ENCODE peak calls at places on chromosomes 13 and 19, in seven cellular contexts. R, F, C, I, Y, P and H are unnamed samples.

GRCh38 chr19:42111384-42111783 is 20.9 kb downstream of the POU2F2 start:
- DNase-seq in R (no peak), F (no peak), C (no peak), I (no peak), Y (no peak), P (no peak), H (no peak)

GRCh38 chr19:38425222-38425809 is 703 bp downstream of the RASGRP4 start:
- DNase-seq in R (no peak), F (no peak), C (no peak), I (no peak), Y (peak), P (no peak), H (no peak)

GRCh38 chr13:76884167-76884566 is 2.0 kb downstream of the KCTD12 start:
- DNase-seq in R (no peak), F (no peak), C (no peak), I (no peak), Y (no peak), P (no peak), H (peak)

GRCh38 chr19:19758164-19758563 is 25.3 kb upstream of the ZNF14 start:
- DNase-seq in R (peak), F (no peak), C (no peak), I (no peak), Y (no peak), P (no peak), H (no peak)

GRCh38 chr13:33152389-33152788 is 133.2 kb downstream of the STARD13 start:
- DNase-seq in R (no peak), F (no peak), C (no peak), I (no peak), Y (no peak), P (no peak), H (no peak)

GRCh38 chr19:4362871-4363545 is 19.6 kb downstream of the MPND start:
- DNase-seq in R (no peak), F (no peak), C (no peak), I (no peak), Y (peak), P (no peak), H (peak)

GRCh38 chr13:94209110-94209509 is 270.4 kb downstream of the DCT start:
- DNase-seq in R (no peak), F (no peak), C (no peak), I (no peak), Y (no peak), P (no peak), H (peak)

GRCh38 chr19:45577111-45577905 is 7.3 kb downstream of the OPA3 start:
- DNase-seq in R (no peak), F (peak), C (no peak), I (no peak), Y (no peak), P (no peak), H (peak)

GRCh38 chr13:38879278-38879677 is 111.4 kb downstream of the STOML3 start:
- DNase-seq in R (no peak), F (no peak), C (no peak), I (no peak), Y (no peak), P (no peak), H (no peak)

GRCh38 chr13:35518337-35518736 is 41.8 kb upstream of the MAB21L1 start:
- DNase-seq in R (no peak), F (no peak), C (no peak), I (no peak), Y (no peak), P (no peak), H (no peak)

GRCh38 chr13:112969692-112970338 is 801 bp downstream of the MCF2L start:
- DNase-seq in R (peak), F (no peak), C (no peak), I (no peak), Y (no peak), P (no peak), H (no peak)

GRCh38 chr13:35392768-35393167 is 83.7 kb downstream of the MAB21L1 start:
- DNase-seq in R (no peak), F (no peak), C (no peak), I (no peak), Y (no peak), P (no peak), H (no peak)

GRCh38 chr13:45872574-45872973 is 21.0 kb upstream of the SIAH3 start:
- DNase-seq in R (peak), F (no peak), C (no peak), I (no peak), Y (no peak), P (no peak), H (no peak)

GRCh38 chr19:35788205-35788960 is 13.0 kb downstream of the ARHGAP33 start:
- DNase-seq in R (no peak), F (no peak), C (no peak), I (no peak), Y (no peak), P (no peak), H (no peak)

GRCh38 chr19:3881272-3882040 is 971 bp downstream of the ATCAY start:
- DNase-seq in R (peak), F (no peak), C (no peak), I (no peak), Y (peak), P (no peak), H (no peak)

GRCh38 chr19:38929929-38930775 is at the start of gene SARS2:
- DNase-seq in R (peak), F (peak), C (peak), I (peak), Y (peak), P (peak), H (peak)

GRCh38 chr19:44024900-44025216 is 321 bp upstream of the ZNF222 start:
- DNase-seq in R (no peak), F (no peak), C (no peak), I (no peak), Y (no peak), P (no peak), H (no peak)

GRCh38 chr19:7230826-7231225 is 63.4 kb downstream of the INSR start:
- DNase-seq in R (no peak), F (no peak), C (no peak), I (no peak), Y (no peak), P (no peak), H (no peak)

GRCh38 chr13:26476111-26476743 is 81.3 kb upstream of the WASF3 start:
- DNase-seq in R (no peak), F (peak), C (no peak), I (no peak), Y (peak), P (no peak), H (no peak)

GRCh38 chr13:113951246-113951999 is 22.5 kb downstream of the C13orf46 start:
- DNase-seq in R (peak), F (peak), C (peak), I (no peak), Y (peak), P (peak), H (peak)

DNA sequence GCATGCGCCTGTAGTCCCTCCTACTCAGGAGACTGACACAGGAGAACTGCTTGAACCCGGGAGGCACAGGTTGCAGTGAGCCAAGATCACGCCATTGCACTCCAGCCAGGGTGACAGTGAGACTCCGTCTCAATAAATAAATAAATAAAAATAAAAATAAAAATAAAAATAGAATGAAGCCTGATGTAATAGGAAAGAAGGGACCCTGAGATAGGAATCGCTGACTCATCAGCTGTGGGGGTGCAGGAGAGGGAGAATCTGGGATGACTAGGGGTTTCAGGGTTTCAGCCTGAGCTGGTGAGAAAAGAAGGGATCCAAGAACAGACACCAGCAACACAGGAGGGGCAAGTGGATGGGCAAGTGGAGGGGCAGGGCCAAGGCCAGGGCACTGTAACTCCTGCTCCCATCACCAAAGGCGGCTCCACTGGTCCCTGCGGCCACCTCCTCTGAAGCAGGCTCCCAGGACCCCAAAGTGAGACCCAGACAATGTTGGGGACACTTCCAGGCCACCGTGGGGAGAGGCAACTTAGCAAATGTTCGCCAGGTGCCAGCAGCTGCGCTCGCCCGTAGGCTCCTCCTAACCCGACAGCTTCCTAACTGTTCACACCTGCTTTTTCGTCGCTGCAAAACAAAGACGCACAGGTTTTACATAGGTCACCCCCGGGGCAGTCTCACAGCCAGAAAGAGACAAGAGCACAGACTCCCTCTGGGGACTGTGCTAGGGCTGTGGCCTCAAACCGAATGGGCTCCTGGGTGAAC is 1.2 kb downstream of the HAUS8 start:
- DNase-seq in R (no peak), F (no peak), C (peak), I (no peak), Y (no peak), P (no peak), H (peak)
- TF ChIP-seq JUND in R (no peak), F (no peak), C (peak), I (no peak), Y (no peak), P (no peak), H (no peak)

DNA sequence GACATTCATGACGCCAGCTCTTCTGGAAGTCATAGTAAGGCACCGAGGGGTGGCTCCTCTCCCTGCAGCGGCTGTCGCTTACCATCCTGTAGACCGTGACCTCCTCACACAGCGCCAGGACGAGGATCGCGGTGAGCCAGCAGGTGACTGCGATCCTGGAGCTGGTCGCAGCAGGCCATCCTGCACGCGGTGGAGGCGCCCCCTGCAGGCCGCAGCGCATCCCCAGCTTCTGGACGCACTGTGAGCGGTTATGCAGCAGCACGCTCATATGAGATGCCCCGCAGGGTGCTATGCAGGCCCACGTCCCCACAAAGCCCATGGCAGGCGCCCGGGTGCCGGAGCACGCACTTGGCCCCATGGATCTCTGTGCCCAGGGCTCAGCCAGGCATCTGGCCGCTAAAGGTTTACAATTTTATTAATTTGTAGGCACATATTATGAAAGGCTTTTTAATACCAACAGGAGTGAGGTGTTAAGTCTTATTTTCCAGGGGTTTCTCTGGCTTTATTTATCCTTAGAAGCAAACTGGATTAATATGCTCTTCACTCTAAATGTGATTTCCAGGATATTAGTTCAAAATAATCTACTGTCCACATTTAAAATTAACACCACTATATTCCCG is 35.6 kb upstream of the PSPC1 start:
- DNase-seq in R (peak), F (peak), C (peak), I (no peak), Y (peak), P (peak), H (peak)
- TF ChIP-seq JUND in R (no peak), F (no peak), C (no peak), I (no peak), Y (no peak), P (no peak), H (no peak)

GRCh38 chr19:46813570-46814358 is 25.4 kb upstream of the SLC1A5 start:
- DNase-seq in R (no peak), F (peak), C (peak), I (no peak), Y (no peak), P (no peak), H (no peak)
- TF ChIP-seq JUND in R (no peak), F (no peak), C (no peak), I (no peak), Y (no peak), P (no peak), H (no peak)

GRCh38 chr13:54637377-54637776 is 1608.8 kb downstream of the OLFM4 start:
- DNase-seq in R (no peak), F (peak), C (no peak), I (no peak), Y (no peak), P (no peak), H (peak)
- TF ChIP-seq JUND in R (no peak), F (no peak), C (no peak), I (no peak), Y (peak), P (no peak), H (no peak)

GRCh38 chr13:24671367-24672117 is 8.7 kb upstream of the ATP12A start:
- DNase-seq in R (peak), F (peak), C (peak), I (no peak), Y (no peak), P (peak), H (peak)
- TF ChIP-seq JUND in R (no peak), F (no peak), C (no peak), I (no peak), Y (no peak), P (no peak), H (no peak)

GRCh38 chr19:29680447-29680846 is 15.2 kb downstream of the PLEKHF1 start:
- DNase-seq in R (no peak), F (no peak), C (no peak), I (no peak), Y (no peak), P (no peak), H (no peak)
- TF ChIP-seq JUND in R (no peak), F (no peak), C (no peak), I (no peak), Y (no peak), P (no peak), H (no peak)

GRCh38 chr19:49017666-49018351 is 918 bp upstream of the LHB start:
- DNase-seq in R (peak), F (peak), C (peak), I (no peak), Y (peak), P (peak), H (peak)

GRCh38 chr19:49020342-49020741 is 3.5 kb upstream of the LHB start:
- DNase-seq in R (no peak), F (no peak), C (no peak), I (no peak), Y (peak), P (no peak), H (no peak)

GRCh38 chr19:49020931-49021895 is 2.9 kb downstream of the CGB3 start:
- DNase-seq in R (peak), F (peak), C (no peak), I (no peak), Y (no peak), P (no peak), H (no peak)

GRCh38 chr19:49017041-49017665 is at the start of gene LHB:
- DNase-seq in R (peak), F (no peak), C (no peak), I (no peak), Y (no peak), P (no peak), H (no peak)

DNA sequence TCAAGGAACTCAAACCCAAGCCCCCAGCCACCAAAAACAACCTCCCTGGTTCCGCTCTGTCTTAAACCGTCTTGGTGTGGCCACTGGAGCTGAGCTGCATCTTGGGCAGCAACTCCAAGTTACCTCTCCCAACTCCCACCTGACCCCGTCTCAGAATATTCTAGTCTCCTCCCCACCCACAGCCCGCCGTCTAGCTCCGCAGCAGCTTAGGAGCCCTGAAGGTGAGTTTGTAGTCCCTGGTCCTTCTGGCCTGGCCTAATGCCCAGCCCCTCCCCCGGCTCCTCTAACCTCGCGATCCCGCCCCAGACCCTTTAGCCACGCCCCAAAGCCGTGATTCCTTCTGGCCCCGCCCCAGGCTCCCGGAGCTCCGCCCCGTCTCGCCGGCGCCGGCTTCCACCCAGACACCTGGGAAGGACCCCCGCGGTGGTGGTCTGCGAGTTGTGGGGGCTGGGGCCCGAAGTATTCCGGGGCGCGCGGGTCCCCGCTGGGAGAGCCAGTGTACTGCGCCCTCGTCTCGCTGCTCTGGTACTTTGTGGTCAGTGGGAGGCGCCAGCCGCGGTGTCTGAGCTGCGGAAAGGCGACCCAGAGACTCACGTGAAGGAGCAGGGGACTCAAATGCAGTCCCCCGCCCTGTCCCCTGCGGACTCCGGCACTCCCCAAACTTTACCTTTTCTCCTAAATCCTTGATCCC is 2.5 kb upstream of the LHB start:
- DNase-seq in R (peak), F (peak), C (peak), I (no peak), Y (peak), P (peak), H (peak)
- TF ChIP-seq JUND in R (no peak), F (no peak), C (no peak), I (no peak), Y (no peak), P (no peak), H (no peak)